ENCODE peak calls at places on chromosomes 13 and 19, in four cellular contexts. J, A, R and L are unnamed samples.

GRCh38 chr13:99758465-99759162 is 213.0 kb downstream of the ZIC5 start:
- DNase-seq in J (no peak), A (no peak), R (no peak), L (no peak)

GRCh38 chr13:46668302-46668720 is 115.3 kb downstream of the LRCH1 start:
- DNase-seq in J (peak; percentile 74), A (peak; percentile 95), R (no peak), L (peak; percentile 66)

GRCh38 chr19:37928527-37929286 is 21.7 kb downstream of the SIPA1L3 start:
- DNase-seq in J (no peak), A (no peak), R (no peak), L (no peak)

GRCh38 chr13:80276371-80277289 is 64.3 kb downstream of the SPRY2 start:
- DNase-seq in J (no peak), A (peak; percentile 23), R (no peak), L (no peak)

GRCh38 chr13:81078048-81078447 is 737.1 kb upstream of the SPRY2 start:
- DNase-seq in J (no peak), A (no peak), R (no peak), L (no peak)

GRCh38 chr13:41428155-41428554 is 29.2 kb upstream of the RGCC start:
- DNase-seq in J (no peak), A (no peak), R (no peak), L (no peak)

GRCh38 chr13:51560336-51560735 is 23.9 kb upstream of the WDFY2 start:
- DNase-seq in J (no peak), A (no peak), R (no peak), L (no peak)

GRCh38 chr19:46637224-46637623 is 1.2 kb upstream of the GNG8 start:
- DNase-seq in J (no peak), A (no peak), R (no peak), L (no peak)

GRCh38 chr13:50415428-50415827 is 400.2 kb downstream of the KCNRG start:
- DNase-seq in J (no peak), A (peak; percentile 42), R (no peak), L (no peak)

GRCh38 chr13:102659168-102659713 is 35.6 kb downstream of the METTL21C start:
- DNase-seq in J (no peak), A (no peak), R (no peak), L (no peak)

GRCh38 chr19:45117167-45117594 is 24.2 kb downstream of the PPP1R37 start:
- DNase-seq in J (no peak), A (peak; percentile 20), R (peak; percentile 65), L (no peak)

GRCh38 chr19:29524912-29525870 is 603 bp upstream of the VSTM2B start:
- DNase-seq in J (no peak), A (no peak), R (no peak), L (no peak)

GRCh38 chr13:107006646-107007045 is 438.7 kb upstream of the ARGLU1 start:
- DNase-seq in J (no peak), A (peak; percentile 25), R (no peak), L (no peak)

GRCh38 chr13:29525757-29526156 is 69.7 kb downstream of the SLC7A1 start:
- DNase-seq in J (no peak), A (no peak), R (no peak), L (no peak)

GRCh38 chr13:113837554-113838355 is 26.1 kb downstream of the GAS6 start:
- DNase-seq in J (peak; percentile 98), A (peak; percentile 98), R (peak; percentile 84), L (peak; percentile 86)

GRCh38 chr13:67277581-67277980 is 47.4 kb upstream of the PCDH9 start:
- DNase-seq in J (no peak), A (no peak), R (no peak), L (no peak)

GRCh38 chr13:91893040-91893439 is 494.6 kb downstream of the GPC5 start:
- DNase-seq in J (no peak), A (no peak), R (no peak), L (no peak)

GRCh38 chr19:5445667-5446066 is 9.6 kb upstream of the ZNRF4 start:
- DNase-seq in J (no peak), A (no peak), R (no peak), L (no peak)

GRCh38 chr19:31372245-31372781 is 23.1 kb upstream of the TSHZ3 start:
- DNase-seq in J (no peak), A (no peak), R (no peak), L (no peak)

GRCh38 chr19:8592231-8593009 is 15.2 kb upstream of the MYO1F start:
- DNase-seq in J (peak; percentile 99), A (peak; percentile 95), R (peak; percentile 90), L (peak; percentile 99)

GRCh38 chr13:59099182-59099950 is 1064.4 kb downstream of the DIAPH3 start:
- DNase-seq in J (no peak), A (peak; percentile 69), R (no peak), L (no peak)

GRCh38 chr13:112851107-112852046 is 117.6 kb upstream of the MCF2L start:
- DNase-seq in J (no peak), A (no peak), R (no peak), L (no peak)

GRCh38 chr19:39126593-39127187 is 1.1 kb downstream of the PAK4 start:
- DNase-seq in J (no peak), A (no peak), R (peak; percentile 84), L (no peak)

GRCh38 chr13:55432814-55433213 is 1707.9 kb upstream of the PRR20A start:
- DNase-seq in J (no peak), A (no peak), R (no peak), L (no peak)

GRCh38 chr19:14434543-14435319 is 1.6 kb downstream of the PKN1 start:
- DNase-seq in J (peak; percentile 77), A (peak; percentile 72), R (peak; percentile 59), L (no peak)

GRCh38 chr19:14435320-14436050 is 2.4 kb downstream of the PKN1 start:
- DNase-seq in J (no peak), A (no peak), R (no peak), L (no peak)

GRCh38 chr19:14432817-14433453 is at the start of gene PKN1:
- DNase-seq in J (peak; percentile 48), A (no peak), R (peak; percentile 59), L (no peak)

GRCh38 chr19:14433454-14434156 is 499 bp downstream of the PKN1 start:
- DNase-seq in J (peak; percentile 41), A (no peak), R (peak; percentile 75), L (no peak)

DNA sequence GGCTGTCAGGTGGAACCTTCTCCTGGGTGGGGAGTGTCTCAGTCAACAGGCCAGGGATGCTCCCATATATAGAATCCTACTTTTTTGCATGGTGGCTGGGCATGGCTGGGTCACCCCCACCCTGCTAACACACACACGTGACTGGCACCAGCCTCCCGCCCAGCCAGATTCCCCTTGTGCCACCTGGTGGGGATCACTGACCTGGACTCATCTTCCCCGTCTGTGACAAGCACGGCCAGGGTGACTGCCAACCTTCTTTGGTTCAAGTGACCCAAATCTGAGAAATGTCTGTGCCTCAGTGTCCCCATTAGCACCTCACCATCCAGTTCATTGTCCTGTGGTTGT is 1.0 kb downstream of the PKN1 start:
- DNase-seq in J (peak; percentile 36), A (no peak), R (no peak), L (no peak)
- TF ChIP-seq POLR2A in J (no peak), A (no peak), R (no peak), L (no peak)

GRCh38 chr19:42064432-42064831 is 5.6 kb downstream of the GRIK5 start:
- DNase-seq in J (no peak), A (no peak), R (no peak), L (no peak)

GRCh38 chr19:42065511-42065910 is 4.5 kb downstream of the GRIK5 start:
- DNase-seq in J (no peak), A (no peak), R (no peak), L (no peak)

GRCh38 chr19:42067315-42067888 is 2.6 kb downstream of the GRIK5 start:
- DNase-seq in J (no peak), A (no peak), R (no peak), L (no peak)

GRCh38 chr19:42065051-42065450 is 5.0 kb downstream of the GRIK5 start:
- DNase-seq in J (no peak), A (no peak), R (no peak), L (no peak)

GRCh38 chr19:42066075-42066754 is 3.8 kb downstream of the GRIK5 start:
- DNase-seq in J (no peak), A (peak; percentile 19), R (no peak), L (no peak)
- TF ChIP-seq POLR2A in J (no peak), A (no peak), R (no peak), L (no peak)

GRCh38 chr19:16461630-16462051 is 10.1 kb downstream of the EPS15L1 start:
- DNase-seq in J (no peak), A (no peak), R (no peak), L (no peak)
- TF ChIP-seq POLR2A in J (no peak), A (no peak), R (no peak), L (no peak)

GRCh38 chr13:97221989-97222700 is at the start of gene MBNL2:
- DNase-seq in J (peak; percentile 92), A (peak; percentile 94), R (peak; percentile 94), L (peak; percentile 87)
- TF ChIP-seq POLR2A in J (peak; percentile 88), A (peak; percentile 88), R (peak; percentile 90), L (peak; percentile 92)

DNA sequence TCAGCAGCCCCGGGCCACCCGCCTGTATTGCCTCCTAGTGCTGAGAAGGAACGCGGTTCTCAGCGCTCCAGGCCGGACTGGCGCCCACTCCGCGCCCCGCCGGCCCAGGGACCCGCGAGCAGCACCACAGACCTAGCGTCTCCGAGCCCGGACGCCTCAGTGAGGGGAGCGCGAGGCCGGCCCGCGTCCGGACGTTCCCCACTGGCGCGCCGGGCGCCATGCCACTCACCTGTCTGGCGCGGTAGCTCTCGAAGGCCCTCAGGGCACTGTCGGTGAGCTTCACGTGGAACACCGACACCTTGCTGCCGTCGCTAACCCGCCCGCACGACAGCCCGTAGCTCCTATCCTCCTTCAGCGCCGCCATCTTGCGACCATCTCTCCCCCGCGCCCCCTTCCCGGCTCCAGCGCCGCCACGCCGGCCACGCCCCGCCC is at the start of gene ELL:
- DNase-seq in J (no peak), A (no peak), R (no peak), L (no peak)
- TF ChIP-seq POLR2A in J (peak; percentile 93), A (peak; percentile 98), R (peak; percentile 97), L (peak; percentile 89)